ENCODE peak calls at places on chromosomes 12 and 14, in eight cellular contexts. J, Z, V, W, A, S, O and K are unnamed samples. For H3K27me3, the result is how much of the 10 kb centered on the place peaks cover.

GRCh38 chr14:28661171-28661772 is 105.3 kb upstream of the FOXG1 start:
- DNase-seq in J (no peak), Z (peak), V (no peak), W (peak), A (peak), S (no peak), O (no peak), K (no peak)

GRCh38 chr12:110281549-110282342 is 699 bp downstream of the ATP2A2 start:
- DNase-seq in J (peak), Z (peak), V (no peak), W (peak), A (peak), S (peak), O (peak), K (no peak)

GRCh38 chr14:64856528-64857445 is 22.9 kb downstream of the SPTB start:
- DNase-seq in J (no peak), Z (no peak), V (no peak), W (no peak), A (no peak), S (no peak), O (no peak), K (no peak)

GRCh38 chr14:35336171-35337073 is 44.2 kb downstream of the PSMA6 start:
- DNase-seq in J (peak), Z (peak), V (peak), W (peak), A (no peak), S (peak), O (peak), K (no peak)

GRCh38 chr12:109033239-109034196 is 12.7 kb upstream of the SVOP start:
- DNase-seq in J (no peak), Z (no peak), V (no peak), W (no peak), A (peak), S (no peak), O (no peak), K (no peak)

GRCh38 chr12:3972576-3972975 is 99.4 kb upstream of the PARP11 start:
- DNase-seq in J (no peak), Z (no peak), V (no peak), W (no peak), A (no peak), S (no peak), O (no peak), K (no peak)

GRCh38 chr12:15701212-15701611 is 88.0 kb downstream of the EPS8 start:
- DNase-seq in J (no peak), Z (peak), V (no peak), W (peak), A (peak), S (no peak), O (no peak), K (no peak)

GRCh38 chr12:47828967-47829482 is 9.3 kb upstream of the HDAC7 start:
- DNase-seq in J (peak), Z (peak), V (no peak), W (peak), A (peak), S (peak), O (peak), K (no peak)

GRCh38 chr12:100077367-100077766 is 65.3 kb downstream of the BLTP3B start:
- DNase-seq in J (no peak), Z (no peak), V (no peak), W (peak), A (peak), S (no peak), O (no peak), K (no peak)

GRCh38 chr12:52247622-52248540 is 14.8 kb downstream of the KRT7 start:
- DNase-seq in J (no peak), Z (no peak), V (no peak), W (peak), A (no peak), S (no peak), O (no peak), K (no peak)

GRCh38 chr12:130433834-130434233 is 96.1 kb downstream of the PIWIL1 start:
- DNase-seq in J (no peak), Z (no peak), V (no peak), W (no peak), A (no peak), S (no peak), O (no peak), K (no peak)

GRCh38 chr12:17853054-17853453 is 236.9 kb downstream of the RERGL start:
- DNase-seq in J (no peak), Z (no peak), V (no peak), W (no peak), A (no peak), S (no peak), O (no peak), K (no peak)

GRCh38 chr12:46921048-46921753 is 95.4 kb upstream of the SLC38A4 start:
- DNase-seq in J (no peak), Z (peak), V (no peak), W (peak), A (peak), S (no peak), O (no peak), K (no peak)

GRCh38 chr12:100127766-100128508 is 14.7 kb downstream of the BLTP3B start:
- DNase-seq in J (no peak), Z (peak), V (no peak), W (peak), A (peak), S (no peak), O (no peak), K (no peak)

GRCh38 chr12:66707002-66707697 is 28.3 kb upstream of the GRIP1 start:
- DNase-seq in J (no peak), Z (no peak), V (no peak), W (no peak), A (no peak), S (no peak), O (no peak), K (no peak)

GRCh38 chr12:120015313-120015712 is 26.3 kb downstream of the BICDL1 start:
- DNase-seq in J (no peak), Z (no peak), V (no peak), W (no peak), A (no peak), S (no peak), O (no peak), K (no peak)

GRCh38 chr12:18239561-18239960 is 21.8 kb upstream of the PIK3C2G start:
- DNase-seq in J (no peak), Z (no peak), V (no peak), W (no peak), A (peak), S (no peak), O (no peak), K (no peak)

DNA sequence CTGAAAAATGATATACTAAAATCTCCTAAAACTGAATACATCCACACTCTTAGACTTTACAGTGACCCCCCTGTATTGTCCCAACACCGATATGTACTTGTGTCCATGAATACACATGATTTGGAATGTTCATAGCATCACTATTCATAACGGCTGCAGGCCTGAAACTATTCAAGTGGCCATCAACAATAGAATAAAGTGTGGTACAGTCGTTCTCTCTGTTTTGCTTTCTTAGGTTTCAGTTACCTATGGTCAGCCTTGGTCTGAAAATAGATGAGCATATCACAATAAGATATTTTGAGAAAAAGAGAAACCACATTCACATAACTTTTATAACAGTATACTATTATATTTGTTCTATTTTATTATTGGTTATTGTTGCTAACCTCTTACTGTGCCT is 150.6 kb downstream of the ASCL4 start:
- DNase-seq in J (no peak), Z (no peak), V (no peak), W (no peak), A (no peak), S (no peak), O (no peak), K (no peak)
- H3K27me3 ChIP-seq in J (under half), Z (under half), V (under half), W (under half), A (under half), S (under half), O (under half), K (under half)

DNA sequence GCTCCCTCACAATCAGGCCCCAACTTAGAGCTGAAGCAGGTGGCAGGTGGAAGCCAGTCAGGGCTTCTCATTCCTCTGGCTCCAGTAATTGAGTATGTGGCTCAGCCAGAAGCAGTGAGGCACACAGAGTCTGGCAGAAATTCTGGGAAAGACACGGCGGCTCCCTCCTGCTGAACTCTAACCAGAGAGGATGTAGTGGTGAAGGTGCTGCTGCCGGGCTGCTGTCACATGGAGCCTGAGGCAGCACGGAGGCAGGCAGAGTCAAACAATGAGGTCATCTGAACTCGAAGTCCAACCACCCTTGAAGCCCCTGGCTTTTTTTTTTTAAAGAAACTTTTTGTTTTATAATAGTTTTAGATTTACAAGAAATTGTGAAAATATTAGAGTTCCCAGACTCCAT is 33.4 kb upstream of the SMOC1 start:
- DNase-seq in J (no peak), Z (peak), V (no peak), W (no peak), A (no peak), S (no peak), O (no peak), K (no peak)
- H3K27me3 ChIP-seq in J (under half), Z (half or more), V (half or more), W (half or more), A (half or more), S (under half), O (under half), K (under half)

GRCh38 chr12:5083955-5084849 is 40.5 kb downstream of the KCNA5 start:
- DNase-seq in J (no peak), Z (peak), V (no peak), W (peak), A (peak), S (no peak), O (no peak), K (peak)

GRCh38 chr12:5088586-5089264 is 45.0 kb downstream of the KCNA5 start:
- DNase-seq in J (no peak), Z (peak), V (no peak), W (peak), A (peak), S (no peak), O (peak), K (peak)

GRCh38 chr12:5087831-5088554 is 44.3 kb downstream of the KCNA5 start:
- DNase-seq in J (no peak), Z (no peak), V (no peak), W (no peak), A (no peak), S (no peak), O (no peak), K (no peak)

GRCh38 chr12:5081016-5081415 is 37.3 kb downstream of the KCNA5 start:
- DNase-seq in J (no peak), Z (no peak), V (no peak), W (no peak), A (no peak), S (no peak), O (peak), K (no peak)

DNA sequence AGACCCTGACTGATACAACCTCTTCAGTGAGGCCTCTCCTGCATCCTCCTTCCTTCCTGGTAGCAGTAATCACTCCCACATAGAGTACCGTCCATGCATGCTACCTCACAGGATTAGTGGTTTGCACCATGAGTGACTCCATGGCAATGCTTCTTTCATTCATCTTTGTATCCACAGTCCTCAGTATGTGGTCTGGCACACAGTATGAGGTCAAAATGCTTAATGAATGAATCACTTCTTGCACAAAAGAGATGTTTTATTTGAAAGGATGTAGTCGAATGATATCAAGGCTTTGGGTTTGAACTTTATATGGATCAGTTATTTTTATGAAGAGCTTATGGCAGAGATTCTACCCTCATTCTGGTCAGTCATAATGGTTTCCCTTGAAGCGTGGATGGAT is 42.2 kb downstream of the KCNA5 start:
- DNase-seq in J (no peak), Z (peak), V (no peak), W (peak), A (peak), S (no peak), O (no peak), K (peak)
- H3K27me3 ChIP-seq in J (under half), Z (under half), V (half or more), W (under half), A (under half), S (under half), O (under half), K (under half)

DNA sequence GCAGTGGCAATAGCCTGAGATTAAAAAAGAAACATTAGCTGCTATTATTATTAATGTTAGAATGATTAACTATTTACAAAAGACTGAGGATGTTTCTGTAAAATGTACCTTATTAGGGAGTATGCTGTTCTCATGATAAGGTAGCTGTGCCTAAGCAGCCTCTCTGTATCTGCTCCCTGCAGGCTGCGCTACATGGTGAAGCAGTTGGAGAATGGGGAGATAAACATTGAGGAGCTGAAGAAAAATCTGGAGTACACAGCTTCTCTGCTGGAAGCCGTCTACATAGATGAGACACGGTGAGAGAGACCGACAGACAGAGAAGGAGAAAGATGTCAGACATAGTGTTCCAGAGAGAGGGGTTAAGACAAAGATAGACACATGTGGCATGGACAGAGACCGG is 17.4 kb downstream of the PDE1B start:
- DNase-seq in J (no peak), Z (no peak), V (no peak), W (no peak), A (no peak), S (no peak), O (no peak), K (no peak)
- H3K27me3 ChIP-seq in J (under half), Z (under half), V (under half), W (half or more), A (under half), S (under half), O (under half), K (under half)

GRCh38 chr14:36519431-36520321 is at the start of gene NKX2-1:
- DNase-seq in J (no peak), Z (no peak), V (no peak), W (no peak), A (peak), S (peak), O (no peak), K (no peak)
- H3K27me3 ChIP-seq in J (half or more), Z (half or more), V (half or more), W (under half), A (half or more), S (half or more), O (half or more), K (half or more)

DNA sequence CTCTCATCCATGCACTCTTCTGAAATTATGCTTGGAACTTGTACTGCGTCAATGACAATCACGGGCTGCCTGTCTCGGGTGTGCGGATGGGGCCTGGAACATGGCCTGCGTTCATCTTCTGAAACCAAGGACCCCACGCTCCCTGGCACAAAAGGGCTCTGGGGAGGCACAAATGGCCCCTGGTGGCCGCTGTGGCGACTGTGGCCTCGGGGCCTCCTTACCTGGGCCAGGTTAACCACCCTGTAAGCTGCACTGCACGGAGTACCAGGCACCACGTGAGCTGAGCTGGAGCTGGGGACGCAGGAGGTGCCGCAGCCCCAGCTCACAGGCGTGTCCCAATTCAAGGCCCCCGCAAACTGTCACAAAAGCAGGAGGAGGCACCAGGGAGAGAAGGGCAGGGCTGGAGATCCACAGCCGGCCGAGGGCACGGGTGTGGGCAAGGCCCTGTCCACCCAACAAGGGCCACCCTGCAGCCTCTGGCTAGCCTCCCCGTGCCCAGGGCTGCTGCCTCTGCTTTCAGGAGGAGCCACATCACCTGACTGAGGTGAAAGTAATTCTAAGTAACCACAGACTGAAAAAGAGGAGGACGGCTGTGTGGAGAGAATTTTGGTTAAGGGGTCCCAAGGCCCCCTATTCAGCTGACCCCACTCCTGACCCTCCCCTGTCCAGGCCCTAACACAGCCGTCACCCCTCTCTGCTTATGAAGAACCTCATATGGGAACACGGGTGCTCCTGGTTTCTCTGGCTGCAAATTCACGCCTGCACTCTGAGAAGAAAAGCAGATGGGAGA is 61.1 kb upstream of the GALNT9 start:
- DNase-seq in J (no peak), Z (no peak), V (no peak), W (no peak), A (no peak), S (peak), O (no peak), K (no peak)
- H3K27me3 ChIP-seq in J (under half), Z (under half), V (half or more), W (half or more), A (under half), S (under half), O (under half), K (under half)

DNA sequence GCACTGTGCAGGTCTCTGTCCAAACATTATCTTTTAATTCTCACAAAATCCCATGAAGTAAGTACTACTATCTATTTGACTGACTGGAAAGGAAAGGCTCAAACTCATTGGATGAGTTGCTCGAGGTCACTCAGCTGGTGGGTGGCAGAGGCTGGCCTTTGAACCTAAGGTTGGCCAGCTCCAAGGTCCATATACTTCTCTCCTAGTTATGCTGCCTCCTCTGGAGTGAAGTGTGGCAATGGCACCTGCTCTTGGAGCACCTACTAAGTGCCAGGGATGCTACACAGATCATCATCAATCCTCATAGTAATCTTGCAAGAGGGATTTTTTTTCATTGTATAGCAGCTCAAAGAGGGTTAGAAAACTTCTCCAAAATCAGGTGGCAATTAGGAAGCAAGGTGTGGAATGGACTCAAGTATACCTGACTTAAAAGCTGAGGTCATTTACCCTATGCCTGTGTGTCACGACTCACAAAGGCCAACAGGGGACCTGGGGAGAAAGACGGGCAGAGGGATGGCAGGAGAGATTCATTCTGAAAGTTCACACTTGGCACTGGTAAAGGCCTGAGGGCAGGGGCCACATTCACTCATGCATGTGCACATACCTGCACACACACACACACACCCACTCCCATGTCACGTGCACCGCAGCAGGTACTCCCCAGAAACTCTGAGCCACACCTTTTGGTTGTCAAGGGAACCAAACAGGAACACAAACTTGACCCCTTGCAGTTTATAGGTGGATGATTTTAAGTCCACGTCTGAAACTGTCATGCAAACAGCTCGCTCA is 146.4 kb downstream of the FOXN3 start:
- DNase-seq in J (no peak), Z (no peak), V (no peak), W (no peak), A (no peak), S (peak), O (no peak), K (no peak)
- H3K27me3 ChIP-seq in J (under half), Z (under half), V (under half), W (under half), A (under half), S (under half), O (under half), K (under half)

GRCh38 chr14:100384819-100385813 is 62.0 kb downstream of the SLC25A47 start:
- DNase-seq in J (no peak), Z (peak), V (no peak), W (peak), A (peak), S (no peak), O (no peak), K (no peak)

GRCh38 chr14:100384277-100384676 is 61.1 kb downstream of the SLC25A47 start:
- DNase-seq in J (no peak), Z (no peak), V (no peak), W (no peak), A (no peak), S (no peak), O (no peak), K (no peak)

GRCh38 chr14:100382106-100382455 is 58.9 kb downstream of the SLC25A47 start:
- DNase-seq in J (no peak), Z (no peak), V (no peak), W (no peak), A (no peak), S (no peak), O (no peak), K (no peak)

GRCh38 chr14:100383727-100384158 is 60.6 kb downstream of the SLC25A47 start:
- DNase-seq in J (peak), Z (peak), V (no peak), W (peak), A (peak), S (peak), O (peak), K (no peak)

DNA sequence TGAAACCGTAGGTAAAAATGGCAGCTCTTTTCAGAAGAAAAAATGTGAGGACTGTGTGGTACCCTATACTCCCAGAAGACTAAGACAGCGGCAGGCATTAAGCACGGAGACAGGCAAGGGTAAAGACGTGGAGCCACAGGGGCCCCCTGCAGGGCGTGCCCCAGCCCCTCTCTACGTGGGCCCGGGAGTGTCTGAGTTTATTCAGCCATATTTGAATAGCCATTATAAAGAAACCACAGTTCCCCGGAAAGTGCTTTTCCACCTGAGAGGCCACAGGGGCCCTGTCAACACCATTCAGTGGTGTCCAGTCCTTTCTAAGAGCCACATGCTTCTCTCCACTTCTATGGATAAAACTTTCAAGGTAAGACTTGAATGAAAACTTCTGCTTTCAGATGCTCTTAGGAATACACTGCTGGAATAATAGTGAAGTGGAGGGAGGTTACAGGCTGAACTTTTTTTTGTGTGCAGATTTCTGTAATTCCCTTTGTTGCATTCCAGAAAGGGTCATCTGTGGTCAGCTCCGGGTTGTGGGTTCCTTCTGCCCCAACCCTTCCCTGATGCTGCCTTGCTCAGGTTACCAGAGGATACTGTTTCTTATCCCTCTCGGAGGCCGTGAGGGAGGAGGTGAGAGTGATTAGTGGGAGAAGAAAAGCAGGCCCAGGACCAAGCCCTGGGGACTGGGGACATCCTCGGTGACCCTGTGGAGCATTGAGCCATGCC is 58.4 kb downstream of the SLC25A47 start:
- DNase-seq in J (no peak), Z (peak), V (no peak), W (no peak), A (no peak), S (no peak), O (no peak), K (no peak)
- H3K27me3 ChIP-seq in J (under half), Z (under half), V (under half), W (under half), A (under half), S (under half), O (under half), K (under half)